ENCODE peak calls at places on chromosomes 13 and 19, in eight cellular contexts. S is K562, A is GM23338, C is Panc1, W is breast epithelium, V is endothelial cell of umbilical vein, L is HL-60, X is stomach. M is an unnamed sample.

GRCh38 chr19:14218615-14219330 is 12.8 kb upstream of the ADGRL1 start:
- DNase-seq in S (no peak), A (no peak), C (no peak), W (no peak), V (no peak), L (no peak), X (no peak), M (no peak)

GRCh38 chr19:2578391-2578826 is 102.5 kb downstream of the GADD45B start:
- DNase-seq in S (no peak), A (peak), C (no peak), W (peak), V (peak), L (no peak), X (peak), M (peak)

GRCh38 chr19:40348961-40349507 is 539 bp downstream of the PLD3 start:
- DNase-seq in S (peak), A (peak), C (no peak), W (peak), V (peak), L (no peak), X (no peak), M (no peak)

GRCh38 chr13:36998624-36999041 is 507 bp downstream of the ALG5 start:
- DNase-seq in S (peak), A (peak), C (no peak), W (no peak), V (no peak), L (peak), X (no peak), M (peak)

GRCh38 chr19:18862976-18863842 is 31.4 kb downstream of the UPF1 start:
- DNase-seq in S (no peak), A (no peak), C (no peak), W (no peak), V (no peak), L (no peak), X (no peak), M (no peak)

GRCh38 chr19:38224014-38224862 is at the start of gene DPF1:
- DNase-seq in S (peak), A (peak), C (no peak), W (no peak), V (peak), L (peak), X (peak), M (peak)

GRCh38 chr19:36963262-36963661 is 47.1 kb downstream of the ZNF568 start:
- DNase-seq in S (no peak), A (no peak), C (no peak), W (no peak), V (no peak), L (no peak), X (no peak), M (no peak)

GRCh38 chr19:14796021-14796420 is 17.7 kb upstream of the ADGRE2 start:
- DNase-seq in S (no peak), A (no peak), C (no peak), W (no peak), V (no peak), L (no peak), X (no peak), M (no peak)

GRCh38 chr13:113532156-113532806 is 41.8 kb upstream of the DCUN1D2 start:
- DNase-seq in S (no peak), A (peak), C (no peak), W (no peak), V (no peak), L (no peak), X (no peak), M (no peak)

GRCh38 chr13:108218044-108218974 is at the start of gene ABHD13:
- DNase-seq in S (peak), A (peak), C (peak), W (peak), V (peak), L (peak), X (peak), M (peak)
- TF ChIP-seq POLR2AphosphoS5 in S (peak), A (peak), C (peak), W (peak), V (peak), L (peak), X (peak), M (peak)

GRCh38 chr19:52566588-52566987 is 3.5 kb upstream of the ZNF701 start:
- DNase-seq in S (peak), A (no peak), C (peak), W (no peak), V (peak), L (no peak), X (no peak), M (no peak)
- H3K27ac ChIP-seq in S (peak), A (no peak), C (no peak), W (no peak), V (no peak), L (no peak), X (no peak), M (no peak)

DNA sequence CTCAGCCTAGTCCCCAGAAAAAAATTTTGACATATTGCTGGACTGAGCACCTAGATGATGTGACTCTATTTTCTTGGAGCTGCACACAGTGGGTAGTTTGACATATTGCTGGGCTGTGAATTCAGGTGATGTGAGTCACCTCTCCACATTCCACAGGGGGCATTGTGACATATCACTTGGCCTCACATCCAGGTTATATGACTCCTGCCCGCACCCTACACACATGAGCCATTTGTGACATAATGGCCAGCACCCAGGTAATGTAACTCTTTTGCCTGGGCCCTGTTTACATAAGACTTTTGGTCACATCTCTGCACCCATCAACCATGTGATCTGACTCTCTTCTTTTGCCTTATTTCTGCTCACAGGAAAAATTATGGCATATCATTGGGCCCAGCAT is 55.1 kb upstream of the ZNF43 start:
- DNase-seq in S (no peak), A (no peak), C (no peak), W (no peak), V (no peak), L (no peak), X (no peak), M (no peak)
- TF ChIP-seq CTCF in S (no peak), A (no peak), C (no peak), W (no peak), V (no peak), L (no peak), X (no peak), M (no peak)

GRCh38 chr13:26961890-26962615 is 201.5 kb upstream of the GPR12 start:
- DNase-seq in S (no peak), A (no peak), C (no peak), W (no peak), V (no peak), L (no peak), X (peak), M (peak)
- TF ChIP-seq POLR2AphosphoS5 in S (no peak), A (no peak), C (no peak), W (no peak), V (no peak), L (no peak), X (no peak), M (no peak)

GRCh38 chr13:99257291-99257690 is 888 bp downstream of the GPR18 start:
- DNase-seq in S (no peak), A (no peak), C (no peak), W (no peak), V (no peak), L (no peak), X (no peak), M (no peak)

GRCh38 chr13:99260216-99260615 is 2.0 kb upstream of the GPR18 start:
- DNase-seq in S (no peak), A (no peak), C (no peak), W (no peak), V (no peak), L (no peak), X (no peak), M (no peak)

GRCh38 chr13:99258946-99259345 is 767 bp upstream of the GPR18 start:
- DNase-seq in S (no peak), A (no peak), C (no peak), W (no peak), V (no peak), L (no peak), X (no peak), M (no peak)

GRCh38 chr13:99256709-99257108 is 1.5 kb downstream of the GPR18 start:
- DNase-seq in S (no peak), A (no peak), C (no peak), W (no peak), V (no peak), L (peak), X (no peak), M (no peak)

DNA sequence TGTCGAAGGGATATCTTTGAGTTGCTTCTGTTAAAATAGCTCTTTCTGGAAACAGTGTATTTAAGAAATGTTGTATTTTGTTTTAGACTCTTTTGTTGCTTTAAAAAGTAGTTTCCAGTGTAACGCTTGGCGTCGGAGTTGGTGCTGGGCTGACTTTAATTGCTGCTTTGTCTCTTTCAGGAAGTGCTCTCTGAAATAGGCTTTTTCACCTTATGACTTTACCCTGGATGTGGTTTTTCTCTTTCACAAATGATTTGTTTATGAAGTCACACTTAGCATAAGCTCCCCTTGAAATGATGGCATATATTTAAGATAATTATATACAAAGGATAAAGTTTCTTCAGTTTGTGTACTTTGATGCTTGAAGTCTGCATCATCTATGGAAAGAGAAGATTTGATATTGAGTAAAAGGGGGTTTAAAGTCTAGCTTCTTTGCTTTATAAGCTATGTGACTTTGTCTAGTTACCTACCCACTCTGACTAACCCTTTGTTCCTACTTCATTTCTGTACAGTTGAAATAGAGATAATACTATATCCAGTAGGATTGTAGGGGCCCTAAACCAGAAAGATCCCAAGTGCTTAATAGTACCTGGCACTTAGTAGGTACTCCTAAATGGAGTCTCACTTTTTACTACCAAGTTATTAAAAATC is at the start of gene GPR18:
- DNase-seq in S (no peak), A (no peak), C (no peak), W (no peak), V (peak), L (no peak), X (no peak), M (no peak)
- H3K27ac ChIP-seq in S (no peak), A (no peak), C (no peak), W (peak), V (no peak), L (peak), X (peak), M (peak)

GRCh38 chr13:31477961-31478360 is 261.4 kb upstream of the RXFP2 start:
- DNase-seq in S (no peak), A (no peak), C (no peak), W (no peak), V (no peak), L (no peak), X (no peak), M (no peak)
- TF ChIP-seq CTCF in S (no peak), A (no peak), C (no peak), W (no peak), V (no peak), L (no peak), X (no peak), M (no peak)

GRCh38 chr13:110565296-110565695 is 3.8 kb upstream of the RAB20 start:
- DNase-seq in S (no peak), A (peak), C (no peak), W (no peak), V (no peak), L (no peak), X (no peak), M (no peak)
- TF ChIP-seq POLR2AphosphoS5 in S (no peak), A (no peak), C (no peak), W (no peak), V (no peak), L (no peak), X (no peak), M (no peak)

GRCh38 chr13:32039056-32039455 is 7.5 kb downstream of the FRY start:
- DNase-seq in S (no peak), A (no peak), C (no peak), W (no peak), V (no peak), L (no peak), X (no peak), M (no peak)
- H3K27ac ChIP-seq in S (no peak), A (no peak), C (no peak), W (no peak), V (no peak), L (peak), X (peak), M (peak)

GRCh38 chr13:33015791-33016323 is 366 bp upstream of the KL start:
- DNase-seq in S (no peak), A (peak), C (no peak), W (no peak), V (no peak), L (no peak), X (peak), M (peak)

GRCh38 chr13:33016414-33017409 is at the start of gene KL:
- DNase-seq in S (no peak), A (peak), C (no peak), W (no peak), V (no peak), L (peak), X (peak), M (peak)

GRCh38 chr13:33018886-33019285 is 2.7 kb downstream of the KL start:
- DNase-seq in S (no peak), A (no peak), C (no peak), W (no peak), V (no peak), L (no peak), X (no peak), M (no peak)

GRCh38 chr13:33015275-33015674 is 948 bp upstream of the KL start:
- DNase-seq in S (no peak), A (peak), C (no peak), W (no peak), V (no peak), L (peak), X (no peak), M (no peak)

GRCh38 chr13:33017410-33017929 is 1.2 kb downstream of the KL start:
- DNase-seq in S (peak), A (peak), C (peak), W (no peak), V (peak), L (peak), X (peak), M (peak)
- TF ChIP-seq CTCF in S (no peak), A (peak), C (peak), W (peak), V (peak), L (peak), X (peak), M (peak)

GRCh38 chr13:90547272-90547790 is 800.2 kb upstream of the MIR17HG start:
- DNase-seq in S (no peak), A (no peak), C (no peak), W (no peak), V (no peak), L (no peak), X (no peak), M (no peak)
- TF ChIP-seq POLR2AphosphoS5 in S (no peak), A (no peak), C (no peak), W (no peak), V (no peak), L (no peak), X (no peak), M (no peak)

M was measured in transverse colon.